ENCODE peak calls at places on chromosomes 1 and 21, in four cellular contexts. One of them, this sample, is unnamed. For H3K4me1, the result is how much of the 10 kb centered on the place peaks cover.

GRCh38 chr21:16422702-16423101 is 692.9 kb downstream of the USP25 start:
- DNase-seq in IMR-90: no peak
- DNase-seq in mesenchymal stem cell: no peak
- DNase-seq in neuronal stem cell: no peak
- DNase-seq in this sample: no peak

GRCh38 chr1:48670234-48671020 is 106.3 kb downstream of the BEND5 start:
- DNase-seq in neuronal stem cell: no peak
- DNase-seq in mesenchymal stem cell: no peak
- DNase-seq in IMR-90: no peak
- DNase-seq in this sample: no peak

GRCh38 chr1:212638419-212639151 is 30.0 kb downstream of the ATF3 start:
- DNase-seq in IMR-90: peak
- DNase-seq in mesenchymal stem cell: peak
- DNase-seq in neuronal stem cell: no peak
- DNase-seq in this sample: no peak

GRCh38 chr1:58779837-58780585 is 3.8 kb downstream of the JUN start:
- DNase-seq in neuronal stem cell: no peak
- DNase-seq in mesenchymal stem cell: peak
- DNase-seq in IMR-90: peak
- DNase-seq in this sample: peak

GRCh38 chr1:17161137-17161700 is 42.0 kb upstream of the PADI2 start:
- DNase-seq in mesenchymal stem cell: no peak
- DNase-seq in neuronal stem cell: no peak
- DNase-seq in IMR-90: peak
- DNase-seq in this sample: no peak

GRCh38 chr21:25283720-25284119 is 323.6 kb downstream of the MRPL39 start:
- DNase-seq in IMR-90: peak
- DNase-seq in neuronal stem cell: peak
- DNase-seq in mesenchymal stem cell: no peak
- DNase-seq in this sample: peak

GRCh38 chr1:89552481-89553194 is 28.0 kb downstream of the LRRC8B start:
- DNase-seq in neuronal stem cell: no peak
- DNase-seq in mesenchymal stem cell: peak
- DNase-seq in IMR-90: no peak
- DNase-seq in this sample: no peak

GRCh38 chr1:14707774-14708450 is 109.4 kb downstream of the KAZN start:
- DNase-seq in neuronal stem cell: no peak
- DNase-seq in IMR-90: no peak
- DNase-seq in mesenchymal stem cell: no peak
- DNase-seq in this sample: no peak

GRCh38 chr1:166111430-166111829 is 55.4 kb downstream of the FAM78B start:
- DNase-seq in IMR-90: no peak
- DNase-seq in mesenchymal stem cell: no peak
- DNase-seq in neuronal stem cell: no peak
- DNase-seq in this sample: no peak

GRCh38 chr21:21690068-21690665 is 692.0 kb downstream of the NCAM2 start:
- DNase-seq in mesenchymal stem cell: no peak
- DNase-seq in IMR-90: no peak
- DNase-seq in neuronal stem cell: no peak
- DNase-seq in this sample: no peak

GRCh38 chr1:231918239-231919015 is 291.8 kb downstream of the DISC1 start:
- DNase-seq in mesenchymal stem cell: peak
- DNase-seq in neuronal stem cell: no peak
- DNase-seq in IMR-90: peak
- DNase-seq in this sample: no peak

GRCh38 chr1:212648431-212648830 is 39.9 kb downstream of the ATF3 start:
- DNase-seq in IMR-90: peak
- DNase-seq in neuronal stem cell: no peak
- DNase-seq in mesenchymal stem cell: no peak
- DNase-seq in this sample: no peak

GRCh38 chr1:119811985-119812557 is 811 bp upstream of the REG4 start:
- DNase-seq in neuronal stem cell: no peak
- DNase-seq in IMR-90: no peak
- DNase-seq in mesenchymal stem cell: no peak
- DNase-seq in this sample: no peak

GRCh38 chr21:14080040-14080763 is 130.6 kb downstream of the LIPI start:
- DNase-seq in neuronal stem cell: peak
- DNase-seq in mesenchymal stem cell: no peak
- DNase-seq in IMR-90: no peak
- DNase-seq in this sample: no peak

GRCh38 chr1:168379110-168379860 is 98.6 kb downstream of the TBX19 start:
- DNase-seq in IMR-90: peak
- DNase-seq in neuronal stem cell: no peak
- DNase-seq in mesenchymal stem cell: no peak
- DNase-seq in this sample: no peak

GRCh38 chr1:53890522-53890941 is 935 bp upstream of the YIPF1 start:
- DNase-seq in neuronal stem cell: no peak
- DNase-seq in IMR-90: no peak
- DNase-seq in mesenchymal stem cell: no peak
- DNase-seq in this sample: no peak

GRCh38 chr21:37912616-37913015 is 3.6 kb downstream of the KCNJ6 start:
- DNase-seq in neuronal stem cell: no peak
- DNase-seq in mesenchymal stem cell: peak
- DNase-seq in IMR-90: no peak
- DNase-seq in this sample: no peak

GRCh38 chr21:34582506-34583150 is 32.3 kb downstream of the RCAN1 start:
- DNase-seq in IMR-90: peak
- DNase-seq in neuronal stem cell: peak
- DNase-seq in mesenchymal stem cell: peak
- DNase-seq in this sample: peak

DNA sequence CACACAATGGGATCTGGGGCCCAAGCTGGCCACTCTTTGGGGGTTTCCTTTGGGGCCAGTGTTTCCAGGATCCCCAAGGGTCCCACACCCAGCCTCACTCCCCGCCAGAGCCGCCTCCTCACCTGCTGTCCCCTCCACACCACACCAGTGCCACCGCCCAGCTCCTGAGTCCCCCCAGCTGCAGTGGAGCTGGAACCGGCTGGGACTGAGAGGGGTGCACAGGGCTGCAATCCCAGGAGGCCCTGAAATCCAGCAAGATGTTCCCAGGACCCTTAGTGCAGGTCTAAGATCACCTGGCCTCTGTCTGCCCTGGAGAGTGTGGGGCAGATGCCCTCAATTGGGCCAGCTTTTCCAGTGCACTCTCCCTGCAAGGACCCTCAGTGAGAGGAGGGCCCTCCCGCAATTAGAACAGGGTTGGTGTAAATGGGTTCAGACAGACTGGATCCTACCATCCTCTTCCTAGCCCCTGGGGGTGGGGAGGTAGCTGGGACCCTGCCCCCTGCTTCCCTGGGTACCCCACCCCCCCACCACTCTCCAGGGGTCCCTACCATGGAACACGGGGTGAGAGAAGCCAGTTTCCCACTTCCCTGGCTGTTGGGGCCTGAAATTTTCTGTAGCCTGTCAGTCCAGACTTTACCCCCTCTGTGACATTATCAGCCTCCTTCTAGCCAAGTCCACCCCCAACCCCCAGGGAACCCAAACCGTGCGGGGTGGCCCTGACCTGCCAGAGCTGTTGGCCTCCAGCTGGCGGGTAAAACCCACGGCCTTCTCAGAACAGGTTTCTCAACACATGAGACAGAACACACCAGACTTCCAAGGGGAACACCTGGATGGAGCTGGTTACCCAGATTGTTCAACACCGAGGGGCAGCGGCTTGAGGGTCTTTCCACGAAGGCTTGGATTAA is 7.0 kb downstream of the KRTAP10-12 start:
- DNase-seq in mesenchymal stem cell: no peak
- DNase-seq in IMR-90: no peak
- DNase-seq in neuronal stem cell: no peak
- DNase-seq in this sample: no peak
- H3K4me1 ChIP-seq in mesenchymal stem cell: under half
- H3K4me1 ChIP-seq in IMR-90: under half
- H3K4me1 ChIP-seq in neuronal stem cell: under half
- H3K4me1 ChIP-seq in this sample: under half

GRCh38 chr1:151909167-151910149 is at the start of gene THEM4:
- DNase-seq in neuronal stem cell: peak
- DNase-seq in mesenchymal stem cell: peak
- DNase-seq in IMR-90: peak
- DNase-seq in this sample: peak
- H2BK120ac ChIP-seq in neuronal stem cell: no peak
- H2BK120ac ChIP-seq in mesenchymal stem cell: peak
- H2BK120ac ChIP-seq in IMR-90: peak
- H2BK120ac ChIP-seq in this sample: no peak

GRCh38 chr1:35708179-35708891 is 10.3 kb downstream of the C1orf216 start:
- DNase-seq in neuronal stem cell: no peak
- DNase-seq in IMR-90: no peak
- DNase-seq in mesenchymal stem cell: no peak
- DNase-seq in this sample: peak
- H2AK5ac ChIP-seq in neuronal stem cell: peak
- H2AK5ac ChIP-seq in IMR-90: no peak
- H2AK5ac ChIP-seq in mesenchymal stem cell: no peak
- H2AK5ac ChIP-seq in this sample: no peak

DNA sequence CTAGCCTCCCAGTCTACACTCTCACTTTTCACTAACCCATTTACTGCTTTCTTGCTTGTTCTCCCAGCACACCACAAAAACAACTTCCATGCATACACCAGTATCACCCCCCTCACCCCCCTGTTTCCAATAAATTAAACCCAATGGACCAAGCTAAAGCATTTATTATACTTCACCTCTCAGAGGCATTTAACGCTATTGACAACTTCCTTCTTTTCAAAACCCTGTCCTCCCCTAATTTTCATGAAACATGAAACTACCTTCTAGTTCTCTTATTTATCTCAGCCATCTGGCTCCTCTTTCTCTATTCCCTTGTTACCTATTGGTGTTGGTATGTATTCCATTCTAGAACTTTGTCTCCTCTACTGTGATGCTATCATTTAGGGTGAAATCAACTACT is 32.3 kb downstream of the PTPRC start:
- DNase-seq in IMR-90: no peak
- DNase-seq in mesenchymal stem cell: no peak
- DNase-seq in neuronal stem cell: no peak
- DNase-seq in this sample: no peak
- H3K4me1 ChIP-seq in IMR-90: under half
- H3K4me1 ChIP-seq in mesenchymal stem cell: under half
- H3K4me1 ChIP-seq in neuronal stem cell: under half
- H3K4me1 ChIP-seq in this sample: under half

GRCh38 chr1:7400566-7400965 is 370.5 kb upstream of the VAMP3 start:
- DNase-seq in neuronal stem cell: no peak
- DNase-seq in IMR-90: no peak
- DNase-seq in mesenchymal stem cell: no peak
- DNase-seq in this sample: no peak

GRCh38 chr1:7403265-7404045 is 367.6 kb upstream of the VAMP3 start:
- DNase-seq in mesenchymal stem cell: peak
- DNase-seq in neuronal stem cell: no peak
- DNase-seq in IMR-90: peak
- DNase-seq in this sample: peak

GRCh38 chr1:7401814-7402547 is 369.1 kb upstream of the VAMP3 start:
- DNase-seq in neuronal stem cell: no peak
- DNase-seq in IMR-90: peak
- DNase-seq in mesenchymal stem cell: peak
- DNase-seq in this sample: peak

GRCh38 chr1:7404046-7404742 is 366.9 kb upstream of the VAMP3 start:
- DNase-seq in mesenchymal stem cell: no peak
- DNase-seq in IMR-90: no peak
- DNase-seq in neuronal stem cell: no peak
- DNase-seq in this sample: peak

DNA sequence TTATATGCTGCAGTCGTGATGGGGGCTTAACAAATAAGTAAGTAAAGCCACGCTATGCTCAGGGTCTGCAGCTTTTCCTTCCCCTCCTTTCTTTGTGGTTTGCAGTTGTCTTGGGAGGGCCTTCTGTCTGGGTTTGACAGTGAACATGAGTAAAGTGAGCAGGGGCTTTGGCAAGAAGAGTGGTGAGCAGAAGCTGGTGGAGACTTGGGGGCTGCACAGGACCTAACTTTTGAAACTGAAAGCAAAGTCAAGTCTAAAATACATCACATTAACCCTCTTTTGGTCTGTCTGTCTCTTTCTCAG is 368.6 kb upstream of the VAMP3 start:
- DNase-seq in mesenchymal stem cell: peak
- DNase-seq in IMR-90: no peak
- DNase-seq in neuronal stem cell: no peak
- DNase-seq in this sample: no peak
- H2BK120ac ChIP-seq in mesenchymal stem cell: no peak
- H2BK120ac ChIP-seq in IMR-90: peak
- H2BK120ac ChIP-seq in neuronal stem cell: no peak
- H2BK120ac ChIP-seq in this sample: no peak

This sample was measured in H9.